ENCODE peak calls at places on chromosomes 2 and 18, in ten cellular contexts. One of them, this sample, is unnamed.

GRCh38 chr18:34661464-34662087 is 48.5 kb upstream of the DTNA start:
- DNase-seq in EL: peak
- DNase-seq in T follicular helper cell: no peak
- DNase-seq in fibroblast of lung: peak
- DNase-seq in caudate nucleus: no peak
- DNase-seq in stimulated activated CD4-positive, alpha-beta T cell treated with anti-CD3 and anti-CD28 coated beads, Interleukin-2, amount 100 ng/mL, for 48 hours: no peak
- DNase-seq in ELR: peak
- DNase-seq in foreskin fibroblast: peak
- DNase-seq in SK-MEL-5: peak
- DNase-seq in AG08396: peak
- DNase-seq in this sample: no peak

GRCh38 chr2:160125828-160126227 is 63.4 kb upstream of the PLA2R1 start:
- DNase-seq in ELR: peak
- DNase-seq in foreskin fibroblast: no peak
- DNase-seq in EL: peak
- DNase-seq in stimulated activated CD4-positive, alpha-beta T cell treated with anti-CD3 and anti-CD28 coated beads, Interleukin-2, amount 100 ng/mL, for 48 hours: no peak
- DNase-seq in AG08396: no peak
- DNase-seq in fibroblast of lung: no peak
- DNase-seq in T follicular helper cell: no peak
- DNase-seq in SK-MEL-5: peak
- DNase-seq in caudate nucleus: no peak
- DNase-seq in this sample: no peak

GRCh38 chr2:223697316-223697875 is 95.2 kb upstream of the SCG2 start:
- DNase-seq in caudate nucleus: no peak
- DNase-seq in SK-MEL-5: no peak
- DNase-seq in EL: no peak
- DNase-seq in ELR: no peak
- DNase-seq in AG08396: no peak
- DNase-seq in foreskin fibroblast: no peak
- DNase-seq in fibroblast of lung: peak
- DNase-seq in T follicular helper cell: no peak
- DNase-seq in stimulated activated CD4-positive, alpha-beta T cell treated with anti-CD3 and anti-CD28 coated beads, Interleukin-2, amount 100 ng/mL, for 48 hours: no peak
- DNase-seq in this sample: no peak

GRCh38 chr18:58541137-58541788 is 87.6 kb downstream of the ALPK2 start:
- DNase-seq in ELR: peak
- DNase-seq in foreskin fibroblast: no peak
- DNase-seq in EL: peak
- DNase-seq in T follicular helper cell: peak
- DNase-seq in AG08396: no peak
- DNase-seq in caudate nucleus: no peak
- DNase-seq in fibroblast of lung: peak
- DNase-seq in stimulated activated CD4-positive, alpha-beta T cell treated with anti-CD3 and anti-CD28 coated beads, Interleukin-2, amount 100 ng/mL, for 48 hours: no peak
- DNase-seq in SK-MEL-5: peak
- DNase-seq in this sample: no peak

GRCh38 chr2:99710720-99711612 is 221.1 kb upstream of the REV1 start:
- DNase-seq in stimulated activated CD4-positive, alpha-beta T cell treated with anti-CD3 and anti-CD28 coated beads, Interleukin-2, amount 100 ng/mL, for 48 hours: no peak
- DNase-seq in T follicular helper cell: no peak
- DNase-seq in AG08396: peak
- DNase-seq in foreskin fibroblast: no peak
- DNase-seq in ELR: no peak
- DNase-seq in caudate nucleus: no peak
- DNase-seq in fibroblast of lung: peak
- DNase-seq in EL: no peak
- DNase-seq in SK-MEL-5: no peak
- DNase-seq in this sample: no peak

GRCh38 chr2:237084444-237084843 is 1.2 kb upstream of the COPS8 start:
- DNase-seq in SK-MEL-5: no peak
- DNase-seq in AG08396: no peak
- DNase-seq in ELR: no peak
- DNase-seq in EL: no peak
- DNase-seq in caudate nucleus: no peak
- DNase-seq in fibroblast of lung: no peak
- DNase-seq in stimulated activated CD4-positive, alpha-beta T cell treated with anti-CD3 and anti-CD28 coated beads, Interleukin-2, amount 100 ng/mL, for 48 hours: no peak
- DNase-seq in foreskin fibroblast: no peak
- DNase-seq in T follicular helper cell: no peak
- DNase-seq in this sample: no peak

GRCh38 chr18:26902296-26902695 is 36.8 kb upstream of the AQP4 start:
- DNase-seq in SK-MEL-5: no peak
- DNase-seq in EL: no peak
- DNase-seq in T follicular helper cell: no peak
- DNase-seq in ELR: no peak
- DNase-seq in foreskin fibroblast: no peak
- DNase-seq in fibroblast of lung: no peak
- DNase-seq in AG08396: no peak
- DNase-seq in stimulated activated CD4-positive, alpha-beta T cell treated with anti-CD3 and anti-CD28 coated beads, Interleukin-2, amount 100 ng/mL, for 48 hours: no peak
- DNase-seq in caudate nucleus: peak
- DNase-seq in this sample: no peak

GRCh38 chr2:235319095-235319494 is 174.7 kb upstream of the AGAP1 start:
- DNase-seq in fibroblast of lung: no peak
- DNase-seq in AG08396: no peak
- DNase-seq in stimulated activated CD4-positive, alpha-beta T cell treated with anti-CD3 and anti-CD28 coated beads, Interleukin-2, amount 100 ng/mL, for 48 hours: no peak
- DNase-seq in ELR: no peak
- DNase-seq in T follicular helper cell: no peak
- DNase-seq in foreskin fibroblast: no peak
- DNase-seq in caudate nucleus: no peak
- DNase-seq in EL: no peak
- DNase-seq in SK-MEL-5: no peak
- DNase-seq in this sample: no peak

GRCh38 chr2:226707500-226707899 is 92.1 kb downstream of the IRS1 start:
- DNase-seq in fibroblast of lung: no peak
- DNase-seq in ELR: no peak
- DNase-seq in foreskin fibroblast: no peak
- DNase-seq in T follicular helper cell: no peak
- DNase-seq in EL: no peak
- DNase-seq in AG08396: no peak
- DNase-seq in caudate nucleus: no peak
- DNase-seq in SK-MEL-5: no peak
- DNase-seq in stimulated activated CD4-positive, alpha-beta T cell treated with anti-CD3 and anti-CD28 coated beads, Interleukin-2, amount 100 ng/mL, for 48 hours: no peak
- DNase-seq in this sample: no peak

GRCh38 chr2:121244616-121245015 is 40.4 kb downstream of the TFCP2L1 start:
- DNase-seq in EL: no peak
- DNase-seq in T follicular helper cell: no peak
- DNase-seq in ELR: no peak
- DNase-seq in stimulated activated CD4-positive, alpha-beta T cell treated with anti-CD3 and anti-CD28 coated beads, Interleukin-2, amount 100 ng/mL, for 48 hours: no peak
- DNase-seq in SK-MEL-5: no peak
- DNase-seq in AG08396: no peak
- DNase-seq in foreskin fibroblast: no peak
- DNase-seq in fibroblast of lung: no peak
- DNase-seq in caudate nucleus: no peak
- DNase-seq in this sample: no peak

GRCh38 chr2:8761529-8762164 is 75.8 kb downstream of the KIDINS220 start:
- DNase-seq in fibroblast of lung: peak
- DNase-seq in T follicular helper cell: no peak
- DNase-seq in foreskin fibroblast: peak
- DNase-seq in AG08396: peak
- DNase-seq in EL: peak
- DNase-seq in stimulated activated CD4-positive, alpha-beta T cell treated with anti-CD3 and anti-CD28 coated beads, Interleukin-2, amount 100 ng/mL, for 48 hours: no peak
- DNase-seq in SK-MEL-5: peak
- DNase-seq in ELR: peak
- DNase-seq in caudate nucleus: no peak
- DNase-seq in this sample: no peak

GRCh38 chr2:209556354-209556961 is 132.6 kb downstream of the MAP2 start:
- DNase-seq in caudate nucleus: no peak
- DNase-seq in T follicular helper cell: no peak
- DNase-seq in foreskin fibroblast: peak
- DNase-seq in fibroblast of lung: peak
- DNase-seq in ELR: peak
- DNase-seq in SK-MEL-5: peak
- DNase-seq in AG08396: peak
- DNase-seq in stimulated activated CD4-positive, alpha-beta T cell treated with anti-CD3 and anti-CD28 coated beads, Interleukin-2, amount 100 ng/mL, for 48 hours: no peak
- DNase-seq in EL: peak
- DNase-seq in this sample: no peak

GRCh38 chr2:54947121-54947520 is 103.1 kb downstream of the RTN4 start:
- DNase-seq in ELR: no peak
- DNase-seq in stimulated activated CD4-positive, alpha-beta T cell treated with anti-CD3 and anti-CD28 coated beads, Interleukin-2, amount 100 ng/mL, for 48 hours: no peak
- DNase-seq in EL: no peak
- DNase-seq in SK-MEL-5: no peak
- DNase-seq in fibroblast of lung: no peak
- DNase-seq in caudate nucleus: peak
- DNase-seq in AG08396: no peak
- DNase-seq in foreskin fibroblast: no peak
- DNase-seq in T follicular helper cell: no peak
- DNase-seq in this sample: no peak

GRCh38 chr2:149331023-149331400 is 625 bp downstream of the LYPD6 start:
- DNase-seq in fibroblast of lung: no peak
- DNase-seq in AG08396: no peak
- DNase-seq in caudate nucleus: no peak
- DNase-seq in T follicular helper cell: no peak
- DNase-seq in stimulated activated CD4-positive, alpha-beta T cell treated with anti-CD3 and anti-CD28 coated beads, Interleukin-2, amount 100 ng/mL, for 48 hours: no peak
- DNase-seq in SK-MEL-5: no peak
- DNase-seq in EL: no peak
- DNase-seq in foreskin fibroblast: no peak
- DNase-seq in ELR: no peak
- DNase-seq in this sample: no peak

GRCh38 chr2:72457801-72458516 is 310.3 kb upstream of the CYP26B1 start:
- DNase-seq in AG08396: peak
- DNase-seq in T follicular helper cell: no peak
- DNase-seq in SK-MEL-5: peak
- DNase-seq in stimulated activated CD4-positive, alpha-beta T cell treated with anti-CD3 and anti-CD28 coated beads, Interleukin-2, amount 100 ng/mL, for 48 hours: no peak
- DNase-seq in foreskin fibroblast: peak
- DNase-seq in fibroblast of lung: no peak
- DNase-seq in ELR: peak
- DNase-seq in EL: peak
- DNase-seq in caudate nucleus: no peak
- DNase-seq in this sample: no peak

GRCh38 chr2:173903611-173904394 is 61.4 kb downstream of the SP3 start:
- DNase-seq in EL: no peak
- DNase-seq in stimulated activated CD4-positive, alpha-beta T cell treated with anti-CD3 and anti-CD28 coated beads, Interleukin-2, amount 100 ng/mL, for 48 hours: no peak
- DNase-seq in caudate nucleus: no peak
- DNase-seq in fibroblast of lung: peak
- DNase-seq in AG08396: no peak
- DNase-seq in SK-MEL-5: no peak
- DNase-seq in ELR: peak
- DNase-seq in T follicular helper cell: no peak
- DNase-seq in foreskin fibroblast: no peak
- DNase-seq in this sample: no peak

GRCh38 chr2:237616373-237617304 is 10.7 kb upstream of the LRRFIP1 start:
- DNase-seq in foreskin fibroblast: peak
- DNase-seq in T follicular helper cell: no peak
- DNase-seq in fibroblast of lung: peak
- DNase-seq in EL: peak
- DNase-seq in AG08396: peak
- DNase-seq in caudate nucleus: no peak
- DNase-seq in stimulated activated CD4-positive, alpha-beta T cell treated with anti-CD3 and anti-CD28 coated beads, Interleukin-2, amount 100 ng/mL, for 48 hours: no peak
- DNase-seq in ELR: peak
- DNase-seq in SK-MEL-5: no peak
- DNase-seq in this sample: no peak

GRCh38 chr2:64538764-64539433 is 14.8 kb downstream of the AFTPH start:
- DNase-seq in ELR: peak
- DNase-seq in T follicular helper cell: no peak
- DNase-seq in foreskin fibroblast: no peak
- DNase-seq in caudate nucleus: no peak
- DNase-seq in stimulated activated CD4-positive, alpha-beta T cell treated with anti-CD3 and anti-CD28 coated beads, Interleukin-2, amount 100 ng/mL, for 48 hours: no peak
- DNase-seq in EL: peak
- DNase-seq in SK-MEL-5: no peak
- DNase-seq in fibroblast of lung: peak
- DNase-seq in AG08396: no peak
- DNase-seq in this sample: no peak

GRCh38 chr2:152525277-152525838 is 190.4 kb downstream of the FMNL2 start:
- DNase-seq in SK-MEL-5: peak
- DNase-seq in T follicular helper cell: no peak
- DNase-seq in caudate nucleus: no peak
- DNase-seq in ELR: peak
- DNase-seq in stimulated activated CD4-positive, alpha-beta T cell treated with anti-CD3 and anti-CD28 coated beads, Interleukin-2, amount 100 ng/mL, for 48 hours: no peak
- DNase-seq in foreskin fibroblast: peak
- DNase-seq in fibroblast of lung: peak
- DNase-seq in EL: peak
- DNase-seq in AG08396: no peak
- DNase-seq in this sample: no peak

GRCh38 chr2:234072454-234072853 is 22.0 kb downstream of the SPP2 start:
- DNase-seq in AG08396: no peak
- DNase-seq in EL: no peak
- DNase-seq in fibroblast of lung: no peak
- DNase-seq in ELR: no peak
- DNase-seq in foreskin fibroblast: no peak
- DNase-seq in SK-MEL-5: no peak
- DNase-seq in stimulated activated CD4-positive, alpha-beta T cell treated with anti-CD3 and anti-CD28 coated beads, Interleukin-2, amount 100 ng/mL, for 48 hours: no peak
- DNase-seq in T follicular helper cell: no peak
- DNase-seq in caudate nucleus: no peak
- DNase-seq in this sample: no peak

GRCh38 chr2:110854355-110855081 is 122.1 kb downstream of the ACOXL start:
- DNase-seq in ELR: peak
- DNase-seq in stimulated activated CD4-positive, alpha-beta T cell treated with anti-CD3 and anti-CD28 coated beads, Interleukin-2, amount 100 ng/mL, for 48 hours: no peak
- DNase-seq in caudate nucleus: no peak
- DNase-seq in EL: peak
- DNase-seq in fibroblast of lung: no peak
- DNase-seq in AG08396: no peak
- DNase-seq in T follicular helper cell: no peak
- DNase-seq in SK-MEL-5: peak
- DNase-seq in foreskin fibroblast: no peak
- DNase-seq in this sample: no peak

GRCh38 chr18:9914334-9914583 is 443 bp downstream of the VAPA start:
- DNase-seq in ELR: no peak
- DNase-seq in SK-MEL-5: no peak
- DNase-seq in caudate nucleus: no peak
- DNase-seq in fibroblast of lung: no peak
- DNase-seq in EL: peak
- DNase-seq in foreskin fibroblast: no peak
- DNase-seq in AG08396: no peak
- DNase-seq in T follicular helper cell: no peak
- DNase-seq in stimulated activated CD4-positive, alpha-beta T cell treated with anti-CD3 and anti-CD28 coated beads, Interleukin-2, amount 100 ng/mL, for 48 hours: no peak
- DNase-seq in this sample: no peak

GRCh38 chr2:206693399-206694137 is 24.6 kb downstream of the DYTN start:
- DNase-seq in caudate nucleus: peak
- DNase-seq in SK-MEL-5: peak
- DNase-seq in stimulated activated CD4-positive, alpha-beta T cell treated with anti-CD3 and anti-CD28 coated beads, Interleukin-2, amount 100 ng/mL, for 48 hours: peak
- DNase-seq in EL: peak
- DNase-seq in ELR: peak
- DNase-seq in foreskin fibroblast: peak
- DNase-seq in fibroblast of lung: peak
- DNase-seq in AG08396: peak
- DNase-seq in T follicular helper cell: peak
- DNase-seq in this sample: peak

GRCh38 chr2:9231291-9232165 is 24.9 kb downstream of the ASAP2 start:
- DNase-seq in SK-MEL-5: no peak
- DNase-seq in caudate nucleus: no peak
- DNase-seq in foreskin fibroblast: no peak
- DNase-seq in AG08396: no peak
- DNase-seq in fibroblast of lung: no peak
- DNase-seq in EL: no peak
- DNase-seq in stimulated activated CD4-positive, alpha-beta T cell treated with anti-CD3 and anti-CD28 coated beads, Interleukin-2, amount 100 ng/mL, for 48 hours: no peak
- DNase-seq in ELR: no peak
- DNase-seq in T follicular helper cell: no peak
- DNase-seq in this sample: no peak

GRCh38 chr2:120847700-120848321 is 112.1 kb downstream of the GLI2 start:
- DNase-seq in stimulated activated CD4-positive, alpha-beta T cell treated with anti-CD3 and anti-CD28 coated beads, Interleukin-2, amount 100 ng/mL, for 48 hours: no peak
- DNase-seq in SK-MEL-5: no peak
- DNase-seq in T follicular helper cell: no peak
- DNase-seq in fibroblast of lung: peak
- DNase-seq in foreskin fibroblast: no peak
- DNase-seq in caudate nucleus: no peak
- DNase-seq in AG08396: no peak
- DNase-seq in EL: no peak
- DNase-seq in ELR: no peak
- DNase-seq in this sample: no peak

GRCh38 chr18:44537521-44537920 is 143.2 kb upstream of the SETBP1 start:
- DNase-seq in T follicular helper cell: no peak
- DNase-seq in ELR: peak
- DNase-seq in caudate nucleus: no peak
- DNase-seq in EL: peak
- DNase-seq in AG08396: peak
- DNase-seq in SK-MEL-5: peak
- DNase-seq in fibroblast of lung: peak
- DNase-seq in foreskin fibroblast: peak
- DNase-seq in stimulated activated CD4-positive, alpha-beta T cell treated with anti-CD3 and anti-CD28 coated beads, Interleukin-2, amount 100 ng/mL, for 48 hours: no peak
- DNase-seq in this sample: no peak

GRCh38 chr2:104847821-104848160 is 6.1 kb upstream of the POU3F3 start:
- DNase-seq in EL: no peak
- DNase-seq in AG08396: no peak
- DNase-seq in caudate nucleus: no peak
- DNase-seq in stimulated activated CD4-positive, alpha-beta T cell treated with anti-CD3 and anti-CD28 coated beads, Interleukin-2, amount 100 ng/mL, for 48 hours: no peak
- DNase-seq in ELR: no peak
- DNase-seq in foreskin fibroblast: no peak
- DNase-seq in fibroblast of lung: no peak
- DNase-seq in T follicular helper cell: no peak
- DNase-seq in SK-MEL-5: no peak
- DNase-seq in this sample: no peak

GRCh38 chr2:187499941-187500532 is 52.0 kb upstream of the CALCRL start:
- DNase-seq in AG08396: peak
- DNase-seq in T follicular helper cell: no peak
- DNase-seq in fibroblast of lung: peak
- DNase-seq in EL: peak
- DNase-seq in caudate nucleus: no peak
- DNase-seq in SK-MEL-5: peak
- DNase-seq in foreskin fibroblast: peak
- DNase-seq in ELR: peak
- DNase-seq in stimulated activated CD4-positive, alpha-beta T cell treated with anti-CD3 and anti-CD28 coated beads, Interleukin-2, amount 100 ng/mL, for 48 hours: peak
- DNase-seq in this sample: no peak

This sample was measured in naive B cell.